ENCODE peak calls at places on chromosomes 4 and X, in nine cellular contexts. K, F, R, T, E, O, H, D and L are unnamed samples. For H3K4me1, the result is how much of the 10 kb centered on the place peaks cover.

GRCh38 chr4:163382178-163382869 is 38.6 kb downstream of the NPY5R start:
- DNase-seq in K (no peak), F (no peak), R (no peak), T (no peak), E (no peak), O (no peak), H (no peak), D (no peak), L (peak)

GRCh38 chrX:102863735-102864134 is 73.3 kb upstream of the RAB40AL start:
- DNase-seq in K (peak), F (peak), R (peak), T (peak), E (peak), O (peak), H (peak), D (peak), L (peak)

GRCh38 chr4:128986908-128987307 is 106.4 kb downstream of the SCLT1 start:
- DNase-seq in K (no peak), F (no peak), R (no peak), T (no peak), E (no peak), O (no peak), H (no peak), D (no peak), L (no peak)

GRCh38 chr4:151000747-151001429 is 14.2 kb downstream of the LRBA start:
- DNase-seq in K (no peak), F (no peak), R (no peak), T (no peak), E (no peak), O (no peak), H (no peak), D (no peak), L (no peak)

GRCh38 chr4:164368894-164369293 is 385.0 kb upstream of the SMIM31 start:
- DNase-seq in K (no peak), F (no peak), R (no peak), T (no peak), E (no peak), O (no peak), H (no peak), D (no peak), L (no peak)

GRCh38 chr4:142901166-142901662 is 55.1 kb upstream of the INPP4B start:
- DNase-seq in K (no peak), F (peak), R (no peak), T (no peak), E (no peak), O (no peak), H (no peak), D (no peak), L (peak)

GRCh38 chrX:70176938-70177533 is at the start of gene DGAT2L6:
- DNase-seq in K (no peak), F (peak), R (no peak), T (no peak), E (no peak), O (no peak), H (no peak), D (no peak), L (no peak)

GRCh38 chr4:153763404-153763803 is 3.6 kb upstream of the RNF175 start:
- DNase-seq in K (no peak), F (peak), R (no peak), T (no peak), E (no peak), O (no peak), H (no peak), D (no peak), L (no peak)

GRCh38 chr4:182625193-182625592 is 292.0 kb downstream of the DCTD start:
- DNase-seq in K (no peak), F (no peak), R (no peak), T (no peak), E (no peak), O (no peak), H (no peak), D (no peak), L (no peak)

GRCh38 chrX:86133761-86134160 is 14.5 kb upstream of the DACH2 start:
- DNase-seq in K (no peak), F (peak), R (no peak), T (no peak), E (no peak), O (no peak), H (no peak), D (no peak), L (no peak)

GRCh38 chr4:185685804-185686203 is 126.2 kb downstream of the SORBS2 start:
- DNase-seq in K (no peak), F (no peak), R (no peak), T (no peak), E (no peak), O (no peak), H (no peak), D (no peak), L (no peak)

GRCh38 chr4:65401083-65401482 is 269.2 kb downstream of the EPHA5 start:
- DNase-seq in K (no peak), F (no peak), R (no peak), T (no peak), E (no peak), O (no peak), H (no peak), D (no peak), L (no peak)

GRCh38 chr4:183503497-183504063 is 1.3 kb upstream of the ING2 start:
- DNase-seq in K (no peak), F (no peak), R (no peak), T (no peak), E (no peak), O (peak), H (no peak), D (no peak), L (no peak)

GRCh38 chr4:34046580-34046979 is 2197.7 kb downstream of the ARAP2 start:
- DNase-seq in K (no peak), F (no peak), R (no peak), T (no peak), E (no peak), O (peak), H (peak), D (no peak), L (no peak)

GRCh38 chr4:62683799-62684566 is 1483.9 kb downstream of the ADGRL3 start:
- DNase-seq in K (no peak), F (no peak), R (no peak), T (no peak), E (no peak), O (no peak), H (no peak), D (no peak), L (no peak)

DNA sequence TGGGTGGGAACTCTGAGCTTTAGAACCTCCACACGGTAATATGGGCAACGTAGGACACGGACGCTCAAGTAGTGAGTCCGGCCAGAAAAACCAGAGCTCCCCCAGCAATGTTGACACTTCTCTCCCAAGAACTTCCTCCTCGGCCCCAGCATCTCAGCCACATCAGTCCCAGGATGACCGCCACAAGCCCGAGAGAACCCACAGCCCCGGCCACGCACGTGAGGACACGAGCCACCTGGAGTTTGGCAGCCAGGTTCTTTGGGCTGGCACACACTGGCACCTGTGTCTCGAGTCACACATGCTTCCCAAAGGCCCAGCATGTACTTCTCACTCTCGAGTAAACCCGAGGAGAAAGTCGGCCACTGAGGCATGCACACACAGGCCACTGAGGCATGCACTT is 16.3 kb downstream of the CLDN34 start:
- DNase-seq in K (peak), F (no peak), R (no peak), T (no peak), E (no peak), O (no peak), H (no peak), D (no peak), L (no peak)
- H3K4me1 ChIP-seq in K (under half), F (under half), R (under half), T (under half), E (under half), O (under half), H (under half), D (under half), L (under half)

GRCh38 chr4:83833920-83834319 is 298.0 kb downstream of the GPAT3 start:
- DNase-seq in K (no peak), F (no peak), R (no peak), T (no peak), E (no peak), O (no peak), H (no peak), D (no peak), L (no peak)

DNA sequence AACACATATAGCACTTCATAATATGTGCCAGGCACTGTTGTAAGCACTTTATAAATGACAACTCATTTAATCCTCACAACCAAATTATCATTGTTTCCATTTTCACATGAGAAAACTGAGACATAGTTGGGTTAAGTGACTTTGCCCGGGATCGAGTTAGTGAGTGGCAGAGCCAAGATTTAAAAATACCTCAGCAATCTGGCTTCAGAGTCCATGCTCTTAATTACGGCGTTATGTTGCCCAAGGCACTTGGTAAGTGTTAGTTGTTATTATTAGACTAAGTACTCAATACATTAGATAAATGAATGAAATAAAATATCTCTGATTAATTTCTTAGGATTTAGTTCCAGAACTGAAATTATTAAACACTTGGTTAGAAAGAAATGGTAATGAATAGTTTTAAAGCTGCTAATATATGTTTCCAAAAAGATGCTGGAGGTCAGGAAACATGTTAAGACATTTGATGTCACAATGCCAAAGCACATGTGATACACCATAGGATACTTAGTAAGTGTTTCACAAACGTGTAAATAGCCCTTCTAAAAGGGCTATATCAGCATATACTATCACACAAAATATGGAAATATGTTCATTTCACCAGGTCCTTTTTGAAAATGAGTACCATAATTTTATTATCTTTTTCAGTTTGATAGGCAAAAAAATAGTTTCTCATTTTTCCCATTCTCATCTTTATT is 301.9 kb downstream of the GPAT3 start:
- DNase-seq in K (no peak), F (no peak), R (no peak), T (no peak), E (no peak), O (no peak), H (no peak), D (no peak), L (no peak)
- TF ChIP-seq CTCF in K (no peak), F (no peak), R (no peak), T (no peak), E (no peak), O (no peak), H (no peak), D (no peak), L (no peak)

DNA sequence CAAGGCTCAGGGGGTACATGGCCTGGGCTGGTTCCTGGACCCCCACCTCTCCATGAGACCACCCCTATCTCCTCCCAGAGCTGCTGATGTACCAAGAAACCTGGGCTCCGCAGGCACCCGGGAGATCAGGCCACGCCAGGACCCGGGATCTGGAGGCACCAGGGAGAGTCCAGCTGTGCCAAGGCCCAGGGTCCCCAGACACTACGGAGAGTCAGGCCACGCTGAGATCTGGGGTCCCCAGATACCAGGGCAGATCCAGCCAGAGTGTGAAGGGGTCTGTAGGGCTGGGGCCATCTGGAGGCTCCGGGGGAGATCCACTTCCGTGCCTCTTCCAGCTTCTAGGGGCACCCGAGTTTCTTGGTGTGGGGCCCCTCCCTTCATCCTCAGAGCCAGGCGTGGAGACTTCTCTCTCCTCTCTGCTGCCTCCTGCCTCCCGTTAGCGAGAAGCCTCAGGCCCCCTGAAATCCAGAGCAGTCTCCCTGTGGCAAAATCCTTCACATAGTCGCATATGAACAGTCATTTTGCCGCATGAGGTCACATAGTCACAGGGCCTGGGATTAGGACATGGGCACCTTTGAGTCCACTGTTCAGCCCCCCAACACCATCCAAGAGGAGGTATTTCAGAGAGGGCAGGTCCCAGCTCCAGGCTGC is 9.7 kb downstream of the ABLIM2 start:
- DNase-seq in K (no peak), F (no peak), R (no peak), T (no peak), E (no peak), O (no peak), H (no peak), D (no peak), L (no peak)
- H3K4me1 ChIP-seq in K (under half), F (under half), R (under half), T (under half), E (under half), O (under half), H (under half), D (under half), L (under half)

GRCh38 chr4:26424838-26425237 is 65.4 kb downstream of the CCKAR start:
- DNase-seq in K (no peak), F (peak), R (no peak), T (no peak), E (no peak), O (no peak), H (no peak), D (no peak), L (no peak)
- TF ChIP-seq CTCF in K (no peak), F (peak), R (no peak), T (peak), E (no peak), O (no peak), H (peak), D (no peak), L (no peak)